ENCODE peak calls at places on chromosomes 7 and 10, in eight cellular contexts. J, Y, Z, W, H, T, U and N are unnamed samples.

GRCh38 chr10:73591935-73592699 is 975 bp upstream of the USP54 start:
- DNase-seq in J (peak), Y (peak), Z (peak), W (no peak), H (peak), T (peak), U (no peak), N (peak)

GRCh38 chr7:133253522-133253882 is 624 bp downstream of the EXOC4 start:
- DNase-seq in J (no peak), Y (no peak), Z (no peak), W (no peak), H (peak), T (peak), U (no peak), N (no peak)

GRCh38 chr10:9762966-9763656 is 1254.6 kb upstream of the CELF2 start:
- DNase-seq in J (peak), Y (no peak), Z (no peak), W (no peak), H (no peak), T (no peak), U (no peak), N (no peak)

GRCh38 chr7:117949232-117949631 is 76.0 kb upstream of the CTTNBP2 start:
- DNase-seq in J (no peak), Y (no peak), Z (no peak), W (no peak), H (no peak), T (no peak), U (no peak), N (no peak)

GRCh38 chr7:38660427-38661099 is 29.4 kb upstream of the AMPH start:
- DNase-seq in J (peak), Y (no peak), Z (peak), W (no peak), H (peak), T (no peak), U (no peak), N (peak)

GRCh38 chr10:108544500-108545120 is 1378.7 kb downstream of the XPNPEP1 start:
- DNase-seq in J (peak), Y (peak), Z (no peak), W (no peak), H (peak), T (peak), U (peak), N (peak)

GRCh38 chr10:98778277-98778759 is 331.6 kb upstream of the HPS1 start:
- DNase-seq in J (no peak), Y (no peak), Z (no peak), W (no peak), H (no peak), T (no peak), U (no peak), N (no peak)

GRCh38 chr7:151598045-151598444 is 78.3 kb upstream of the RHEB start:
- DNase-seq in J (peak), Y (no peak), Z (no peak), W (no peak), H (peak), T (no peak), U (no peak), N (no peak)

GRCh38 chr7:154953006-154953684 is 49.8 kb downstream of the PAXIP1 start:
- DNase-seq in J (peak), Y (no peak), Z (peak), W (peak), H (peak), T (peak), U (no peak), N (peak)

GRCh38 chr10:100824886-100825285 is 79.5 kb downstream of the PAX2 start:
- DNase-seq in J (no peak), Y (no peak), Z (no peak), W (no peak), H (no peak), T (no peak), U (no peak), N (no peak)

GRCh38 chr10:23405540-23405939 is 33.3 kb upstream of the OTUD1 start:
- DNase-seq in J (peak), Y (no peak), Z (peak), W (no peak), H (no peak), T (no peak), U (no peak), N (no peak)

GRCh38 chr10:89553064-89553734 is 17.8 kb upstream of the SLC16A12 start:
- DNase-seq in J (peak), Y (no peak), Z (no peak), W (no peak), H (peak), T (no peak), U (no peak), N (no peak)

GRCh38 chr10:132461683-132462231 is 64.8 kb downstream of the PWWP2B start:
- DNase-seq in J (no peak), Y (no peak), Z (no peak), W (no peak), H (peak), T (no peak), U (no peak), N (no peak)

GRCh38 chr7:134612197-134612596 is 34.5 kb upstream of the BPGM start:
- DNase-seq in J (no peak), Y (no peak), Z (no peak), W (no peak), H (no peak), T (no peak), U (no peak), N (no peak)

GRCh38 chr10:27564381-27564780 is 60.3 kb downstream of the RAB18 start:
- DNase-seq in J (no peak), Y (no peak), Z (no peak), W (no peak), H (no peak), T (no peak), U (no peak), N (no peak)

GRCh38 chr10:1903982-1904381 is 166.7 kb upstream of the ADARB2 start:
- DNase-seq in J (no peak), Y (no peak), Z (no peak), W (no peak), H (no peak), T (no peak), U (no peak), N (no peak)

GRCh38 chr7:50304158-50304910 is at the start of gene IKZF1:
- DNase-seq in J (peak), Y (peak), Z (no peak), W (no peak), H (no peak), T (peak), U (peak), N (peak)

GRCh38 chr10:1420663-1421362 is 316.5 kb downstream of the ADARB2 start:
- DNase-seq in J (no peak), Y (peak), Z (peak), W (peak), H (peak), T (peak), U (peak), N (peak)

GRCh38 chr7:70857793-70858545 is 274.0 kb upstream of the GALNT17 start:
- DNase-seq in J (no peak), Y (no peak), Z (no peak), W (no peak), H (no peak), T (no peak), U (no peak), N (no peak)

GRCh38 chr7:4140933-4141332 is 541.2 kb upstream of the FOXK1 start:
- DNase-seq in J (no peak), Y (no peak), Z (no peak), W (no peak), H (no peak), T (no peak), U (no peak), N (no peak)